ENCODE peak calls at places on chromosomes 13 and 19, in eight cellular contexts. H, M, A, F, K, I, G and C are unnamed samples. For H3K36me3, the result is how much of the 10 kb centered on the place peaks cover.

GRCh38 chr13:101018720-101019119 is 344.1 kb upstream of the TMTC4 start:
- DNase-seq in H (no peak), M (peak), A (no peak), F (no peak), K (no peak), I (no peak), G (no peak), C (peak)

GRCh38 chr19:55305491-55305890 is 19.6 kb downstream of the TMEM150B start:
- DNase-seq in H (peak), M (no peak), A (peak), F (no peak), K (no peak), I (no peak), G (no peak), C (no peak)

GRCh38 chr19:31214086-31214485 is 135.2 kb downstream of the TSHZ3 start:
- DNase-seq in H (peak), M (peak), A (peak), F (peak), K (peak), I (peak), G (peak), C (peak)

GRCh38 chr19:38290631-38291147 is 13.4 kb upstream of the C19orf33 start:
- DNase-seq in H (no peak), M (peak), A (no peak), F (no peak), K (no peak), I (no peak), G (peak), C (peak)

GRCh38 chr13:21999666-22000065 is 328.8 kb downstream of the FGF9 start:
- DNase-seq in H (no peak), M (no peak), A (no peak), F (no peak), K (no peak), I (no peak), G (no peak), C (no peak)

GRCh38 chr19:8592231-8593009 is 15.2 kb upstream of the MYO1F start:
- DNase-seq in H (peak), M (peak), A (peak), F (peak), K (peak), I (peak), G (peak), C (peak)

GRCh38 chr13:101417043-101417406 is 717 bp upstream of the NALCN start:
- DNase-seq in H (no peak), M (no peak), A (no peak), F (no peak), K (no peak), I (no peak), G (no peak), C (no peak)

GRCh38 chr13:112331675-112332074 is 44.5 kb upstream of the SPACA7 start:
- DNase-seq in H (no peak), M (no peak), A (no peak), F (no peak), K (no peak), I (no peak), G (no peak), C (no peak)

GRCh38 chr13:24860775-24861174 is 96.8 kb downstream of the RNF17 start:
- DNase-seq in H (no peak), M (no peak), A (no peak), F (no peak), K (no peak), I (no peak), G (no peak), C (no peak)

GRCh38 chr13:51614350-51614786 is 30.1 kb downstream of the WDFY2 start:
- DNase-seq in H (peak), M (no peak), A (no peak), F (no peak), K (no peak), I (no peak), G (no peak), C (no peak)

GRCh38 chr19:2199215-2199614 is 35.5 kb downstream of the DOT1L start:
- DNase-seq in H (no peak), M (no peak), A (no peak), F (no peak), K (no peak), I (no peak), G (no peak), C (no peak)

GRCh38 chr19:49987159-49987698 is 26.3 kb upstream of the SIGLEC11 start:
- DNase-seq in H (peak), M (peak), A (peak), F (peak), K (peak), I (peak), G (no peak), C (peak)

GRCh38 chr19:30888937-30889336 is 460.3 kb downstream of the TSHZ3 start:
- DNase-seq in H (no peak), M (no peak), A (no peak), F (no peak), K (no peak), I (no peak), G (no peak), C (no peak)

GRCh38 chr19:11125994-11126685 is 29.4 kb downstream of the SPC24 start:
- DNase-seq in H (peak), M (no peak), A (peak), F (peak), K (peak), I (no peak), G (no peak), C (no peak)

GRCh38 chr13:36764957-36765356 is 54.1 kb upstream of the RFXAP start:
- DNase-seq in H (no peak), M (no peak), A (no peak), F (no peak), K (no peak), I (no peak), G (no peak), C (no peak)

GRCh38 chr13:29621841-29622240 is 26.4 kb upstream of the SLC7A1 start:
- DNase-seq in H (no peak), M (no peak), A (no peak), F (no peak), K (no peak), I (no peak), G (no peak), C (no peak)

GRCh38 chr13:65966991-65967451 is 1263.1 kb downstream of the PCDH9 start:
- DNase-seq in H (no peak), M (no peak), A (no peak), F (no peak), K (no peak), I (no peak), G (no peak), C (no peak)

GRCh38 chr19:49019242-49019932 is 2.5 kb upstream of the LHB start:
- DNase-seq in H (peak), M (no peak), A (peak), F (peak), K (no peak), I (no peak), G (peak), C (no peak)

GRCh38 chr13:51932231-51932630 is 70.5 kb downstream of the CCDC70 start:
- DNase-seq in H (no peak), M (no peak), A (no peak), F (no peak), K (no peak), I (no peak), G (no peak), C (no peak)

GRCh38 chr19:48308695-48309586 is 16.4 kb upstream of the EMP3 start:
- DNase-seq in H (no peak), M (no peak), A (no peak), F (no peak), K (no peak), I (no peak), G (peak), C (no peak)

GRCh38 chr19:16180611-16181010 is 4.6 kb upstream of the FAM32A start:
- DNase-seq in H (no peak), M (no peak), A (no peak), F (no peak), K (no peak), I (no peak), G (no peak), C (peak)

GRCh38 chr13:52798770-52799430 is 49.5 kb downstream of the PCDH8 start:
- DNase-seq in H (no peak), M (no peak), A (no peak), F (no peak), K (no peak), I (no peak), G (no peak), C (no peak)

GRCh38 chr19:47414469-47414868 is 4.9 kb downstream of the MEIS3 start:
- DNase-seq in H (no peak), M (no peak), A (no peak), F (no peak), K (no peak), I (no peak), G (no peak), C (no peak)

GRCh38 chr13:53007872-53008271 is 20.7 kb upstream of the OLFM4 start:
- DNase-seq in H (no peak), M (no peak), A (no peak), F (no peak), K (no peak), I (no peak), G (no peak), C (no peak)

GRCh38 chr13:42474954-42475353 is 99.0 kb upstream of the TNFSF11 start:
- DNase-seq in H (no peak), M (peak), A (no peak), F (no peak), K (no peak), I (no peak), G (no peak), C (no peak)

GRCh38 chr19:54875506-54875905 is 1.5 kb downstream of the FCAR start:
- DNase-seq in H (no peak), M (no peak), A (no peak), F (no peak), K (no peak), I (no peak), G (no peak), C (no peak)

GRCh38 chr13:72458701-72459100 is 268.7 kb downstream of the MZT1 start:
- DNase-seq in H (no peak), M (peak), A (no peak), F (no peak), K (no peak), I (no peak), G (no peak), C (no peak)

GRCh38 chr19:44642375-44642774 is 1.3 kb upstream of the PVR start:
- DNase-seq in H (no peak), M (no peak), A (no peak), F (no peak), K (no peak), I (no peak), G (no peak), C (no peak)

GRCh38 chr13:38763446-38764381 is 76.8 kb downstream of the FREM2 start:
- DNase-seq in H (no peak), M (peak), A (no peak), F (no peak), K (no peak), I (no peak), G (no peak), C (no peak)

GRCh38 chr19:33956941-33957340 is 160.3 kb downstream of the KCTD15 start:
- DNase-seq in H (no peak), M (no peak), A (no peak), F (no peak), K (peak), I (no peak), G (no peak), C (no peak)

GRCh38 chr19:46497773-46498172 is 2.1 kb upstream of the PNMA8B start:
- DNase-seq in H (no peak), M (no peak), A (no peak), F (no peak), K (no peak), I (no peak), G (no peak), C (no peak)

GRCh38 chr19:31226536-31226935 is 122.7 kb downstream of the TSHZ3 start:
- DNase-seq in H (no peak), M (no peak), A (no peak), F (no peak), K (no peak), I (no peak), G (no peak), C (peak)

GRCh38 chr19:35518313-35518712 is 4.9 kb upstream of the DMKN start:
- DNase-seq in H (no peak), M (peak), A (no peak), F (no peak), K (no peak), I (peak), G (no peak), C (peak)

GRCh38 chr13:50318887-50319286 is 303.6 kb downstream of the KCNRG start:
- DNase-seq in H (no peak), M (no peak), A (no peak), F (no peak), K (no peak), I (no peak), G (no peak), C (no peak)

GRCh38 chr19:38046254-38047047 is 139.4 kb downstream of the SIPA1L3 start:
- DNase-seq in H (no peak), M (no peak), A (no peak), F (no peak), K (no peak), I (no peak), G (no peak), C (no peak)

GRCh38 chr13:42707003-42707402 is 74.4 kb upstream of the FAM216B start:
- DNase-seq in H (no peak), M (no peak), A (no peak), F (no peak), K (no peak), I (no peak), G (no peak), C (no peak)

GRCh38 chr13:73138276-73138950 is 79.6 kb downstream of the KLF5 start:
- DNase-seq in H (no peak), M (no peak), A (no peak), F (no peak), K (no peak), I (no peak), G (no peak), C (no peak)

GRCh38 chr13:73809561-73809960 is 324.6 kb downstream of the KLF12 start:
- DNase-seq in H (no peak), M (peak), A (no peak), F (no peak), K (no peak), I (no peak), G (no peak), C (no peak)

DNA sequence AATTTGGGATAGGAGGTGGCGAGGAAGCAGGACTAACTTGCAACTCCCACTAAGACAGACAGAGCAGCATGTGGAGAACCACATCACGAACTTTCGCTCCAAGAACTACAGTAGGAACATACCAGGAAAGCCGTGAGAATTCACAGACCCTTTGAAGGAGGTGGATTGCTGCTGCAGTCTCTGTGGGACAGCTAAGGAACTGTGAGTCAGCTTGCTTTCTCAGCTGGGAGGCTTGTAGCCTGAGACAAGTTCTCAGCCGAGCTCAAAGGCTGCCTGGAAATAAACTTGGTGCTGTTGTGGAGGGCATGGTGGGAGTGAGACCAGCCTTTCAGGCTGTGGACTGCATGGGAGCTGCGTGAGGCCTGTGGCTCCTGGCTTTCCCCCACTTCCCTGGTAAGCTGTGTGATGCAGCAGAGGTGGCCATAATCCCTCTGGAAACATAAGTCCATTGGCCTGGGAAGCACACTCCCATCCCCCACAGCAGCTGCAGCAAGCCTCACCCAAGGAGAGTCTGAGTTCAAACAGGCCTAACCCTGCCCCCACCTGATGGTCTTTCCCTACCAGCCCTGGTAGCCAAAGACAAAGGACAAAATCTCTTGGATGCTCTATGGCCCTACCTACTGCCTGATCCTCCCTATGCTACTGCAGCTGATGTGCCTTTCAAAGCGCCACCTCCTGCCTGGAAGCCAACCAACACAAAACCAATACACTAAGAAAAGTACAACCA is 441.1 kb upstream of the HTR2A start:
- DNase-seq in H (no peak), M (peak), A (no peak), F (no peak), K (no peak), I (no peak), G (no peak), C (no peak)
- TF ChIP-seq CTCF in H (no peak), M (no peak), A (no peak), F (no peak), K (no peak), I (no peak), G (no peak), C (no peak)

DNA sequence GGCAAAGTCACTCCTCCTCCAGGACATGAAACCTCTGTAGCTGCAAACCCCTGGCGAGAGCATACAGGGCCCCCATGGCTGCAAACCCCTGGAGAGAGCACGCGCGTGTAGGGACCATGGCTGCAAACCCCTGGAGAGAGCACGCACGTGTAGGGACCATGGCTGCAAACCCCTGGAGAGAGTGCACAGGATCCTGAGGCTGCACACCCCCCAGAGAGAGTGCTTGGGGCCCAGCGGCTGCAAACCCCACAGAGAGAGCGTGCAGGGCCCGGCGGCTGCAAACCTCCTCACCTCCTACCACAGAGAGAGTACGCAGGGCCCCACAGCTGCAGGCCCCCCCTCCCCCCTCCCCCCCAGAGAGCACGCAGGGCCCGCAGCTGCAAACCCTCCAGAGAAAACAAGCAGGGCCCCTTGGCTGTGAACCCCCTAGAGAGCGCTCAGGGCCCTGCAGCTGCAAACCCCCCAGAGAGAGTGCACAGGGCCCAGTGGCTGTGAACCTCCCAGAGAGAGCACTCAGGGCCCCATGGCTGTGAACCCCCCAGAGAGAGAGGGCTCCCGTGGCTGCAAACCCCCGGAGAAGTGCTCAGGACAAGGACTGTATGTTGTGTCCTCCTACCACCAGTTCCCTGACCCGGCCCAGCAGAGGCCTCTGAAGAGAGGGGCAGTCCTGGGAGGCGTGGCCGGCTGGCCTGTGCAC is 7.3 kb downstream of the ADPRHL1 start:
- DNase-seq in H (no peak), M (no peak), A (no peak), F (no peak), K (peak), I (no peak), G (no peak), C (no peak)
- H3K4me3 ChIP-seq in H (no peak), M (no peak), A (no peak), F (no peak), K (no peak), I (no peak), G (no peak), C (no peak)

GRCh38 chr19:29303707-29304090 is 90.7 kb upstream of the UQCRFS1 start:
- DNase-seq in H (no peak), M (no peak), A (no peak), F (no peak), K (no peak), I (no peak), G (no peak), C (no peak)
- H3K36me3 ChIP-seq in H (under half), M (under half), A (under half), F (under half), K (under half), I (under half), G (under half), C (under half)

GRCh38 chr13:97539651-97540230 is 105.8 kb downstream of the RAP2A start:
- DNase-seq in H (no peak), M (no peak), A (no peak), F (no peak), K (no peak), I (no peak), G (no peak), C (no peak)
- TF ChIP-seq CTCF in H (no peak), M (no peak), A (no peak), F (no peak), K (no peak), I (no peak), G (no peak), C (no peak)

GRCh38 chr19:18439025-18439909 is 1.3 kb upstream of the ISYNA1 start:
- DNase-seq in H (no peak), M (no peak), A (no peak), F (no peak), K (no peak), I (no peak), G (no peak), C (no peak)

GRCh38 chr19:18437481-18438330 is at the start of gene ISYNA1:
- DNase-seq in H (peak), M (no peak), A (no peak), F (no peak), K (no peak), I (no peak), G (no peak), C (no peak)

GRCh38 chr19:18439910-18440237 is 1.9 kb upstream of the ISYNA1 start:
- DNase-seq in H (no peak), M (no peak), A (no peak), F (no peak), K (no peak), I (no peak), G (no peak), C (no peak)

GRCh38 chr19:18436651-18437478 is 1.1 kb downstream of the ISYNA1 start:
- DNase-seq in H (peak), M (no peak), A (peak), F (peak), K (peak), I (no peak), G (no peak), C (no peak)

DNA sequence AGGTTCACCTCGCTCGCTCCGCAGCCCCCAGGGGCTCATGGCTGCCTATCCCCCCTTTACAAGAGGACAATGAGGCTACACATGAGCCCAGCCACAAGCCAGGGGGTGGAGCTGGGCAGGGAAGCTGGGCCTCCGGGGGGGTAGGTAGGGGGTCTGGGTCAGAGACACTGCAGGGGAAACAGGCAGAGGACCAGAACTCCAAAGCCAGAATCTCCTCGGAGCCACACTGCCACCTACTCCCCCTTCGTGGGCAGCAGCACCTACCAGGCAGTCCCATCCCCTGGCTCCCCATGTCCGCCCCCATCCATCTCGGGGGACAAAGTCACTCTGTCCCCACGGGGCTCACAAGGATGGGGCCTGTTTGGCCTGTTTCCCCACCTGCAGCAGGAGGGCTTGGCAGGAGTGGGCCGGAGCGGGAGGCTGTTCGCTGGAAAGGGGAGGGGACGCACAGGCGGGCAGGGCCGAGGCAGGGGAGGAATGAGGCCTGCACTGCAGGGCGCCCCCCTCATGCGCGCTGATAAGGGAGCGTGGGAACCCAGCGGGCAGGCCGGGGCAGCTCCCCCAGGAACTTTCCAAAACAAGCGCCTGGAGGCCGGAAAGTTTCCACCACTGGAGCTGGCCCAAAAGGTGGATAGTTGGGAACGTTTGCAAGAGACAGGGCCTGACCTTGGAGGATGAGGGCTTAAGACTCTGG is 545 bp upstream of the ISYNA1 start:
- DNase-seq in H (no peak), M (no peak), A (no peak), F (no peak), K (peak), I (no peak), G (no peak), C (no peak)
- H3K4me3 ChIP-seq in H (peak), M (peak), A (no peak), F (peak), K (peak), I (peak), G (peak), C (peak)

GRCh38 chr19:19674315-19674714 is 5.7 kb downstream of the ZNF101 start:
- DNase-seq in H (no peak), M (no peak), A (no peak), F (no peak), K (peak), I (no peak), G (no peak), C (no peak)
- H3K36me3 ChIP-seq in H (half or more), M (under half), A (under half), F (under half), K (half or more), I (under half), G (half or more), C (under half)